ENCODE peak calls at places on chromosomes 2 and 18, in nine cellular contexts. H is LNCaP clone FGC, C is adrenal gland, Z is GM13977, U is mesothelial cell of epicardium, I is thyroid gland, X is IMR-90, R is dorsolateral prefrontal cortex, B is tibial nerve. G is an unnamed sample.

GRCh38 chr18:76262956-76263955 is 231.8 kb downstream of the ZNF516 start:
- DNase-seq in U (no peak), X (no peak), R (no peak), Z (no peak), H (no peak), C (no peak), B (no peak), I (no peak), G (no peak)

GRCh38 chr2:39124770-39125075 is 3.9 kb upstream of the SOS1 start:
- DNase-seq in C (no peak), R (peak), X (no peak), H (no peak), Z (no peak), U (no peak), I (peak), B (no peak), G (no peak)

GRCh38 chr2:71548589-71549485 is 95.5 kb downstream of the DYSF start:
- DNase-seq in I (peak), H (peak), U (no peak), C (peak), Z (peak), B (peak), X (peak), R (peak), G (peak)

GRCh38 chr2:232456296-232457120 is 555 bp downstream of the ALPI start:
- DNase-seq in Z (no peak), H (no peak), R (peak), X (no peak), B (no peak), I (no peak), U (no peak), C (no peak), G (no peak)

GRCh38 chr2:68333009-68333408 is 13.3 kb upstream of the CNRIP1 start:
- DNase-seq in R (no peak), B (no peak), Z (no peak), I (no peak), U (no peak), H (no peak), C (no peak), X (no peak), G (no peak)

GRCh38 chr2:219752731-219753130 is 125.3 kb downstream of the SLC4A3 start:
- DNase-seq in X (peak), B (no peak), H (no peak), R (no peak), C (no peak), U (no peak), Z (no peak), I (no peak), G (no peak)

GRCh38 chr2:75560022-75560767 is 544 bp downstream of the EVA1A start:
- DNase-seq in X (peak), C (no peak), R (no peak), U (no peak), H (no peak), Z (peak), I (peak), B (no peak), G (peak)

GRCh38 chr2:68775272-68775847 is 40.7 kb downstream of the ARHGAP25 start:
- DNase-seq in U (no peak), C (no peak), B (no peak), X (no peak), I (no peak), H (no peak), Z (no peak), R (no peak), G (no peak)

GRCh38 chr2:180524458-180524857 is 455.9 kb upstream of the UBE2E3 start:
- DNase-seq in H (no peak), C (no peak), I (no peak), R (no peak), Z (no peak), B (no peak), U (no peak), X (peak), G (no peak)

GRCh38 chr18:49652841-49653240 is 91.0 kb downstream of the LIPG start:
- DNase-seq in U (no peak), X (no peak), B (no peak), I (no peak), Z (no peak), R (no peak), C (no peak), H (no peak), G (no peak)

GRCh38 chr18:58861353-58861752 is 3.3 kb upstream of the ZNF532 start:
- DNase-seq in X (no peak), Z (no peak), U (no peak), C (no peak), B (no peak), R (no peak), I (no peak), H (no peak), G (no peak)

GRCh38 chr2:205655775-205656425 is 26.4 kb upstream of the NRP2 start:
- DNase-seq in H (no peak), X (no peak), C (no peak), B (no peak), R (no peak), U (no peak), I (no peak), Z (no peak), G (no peak)

GRCh38 chr2:71938108-71938507 is 209.6 kb downstream of the CYP26B1 start:
- DNase-seq in C (no peak), X (no peak), H (no peak), R (no peak), U (no peak), B (no peak), Z (no peak), I (no peak), G (no peak)

GRCh38 chr2:105842555-105842954 is 97.8 kb downstream of the NCK2 start:
- DNase-seq in H (no peak), B (no peak), I (no peak), X (no peak), R (no peak), U (no peak), C (no peak), Z (no peak), G (no peak)

GRCh38 chr2:237922641-237923361 is 44.0 kb upstream of the UBE2F start:
- DNase-seq in I (no peak), X (no peak), U (no peak), C (no peak), R (no peak), B (no peak), Z (no peak), H (no peak), G (no peak)

GRCh38 chr2:61538920-61539559 is 884 bp upstream of the XPO1 start:
- DNase-seq in X (peak), C (peak), I (peak), Z (peak), R (no peak), H (no peak), U (no peak), B (no peak), G (peak)

GRCh38 chr2:191501390-191502168 is 176.4 kb upstream of the NABP1 start:
- DNase-seq in R (no peak), Z (no peak), U (no peak), I (no peak), H (peak), C (no peak), X (peak), B (no peak), G (no peak)

GRCh38 chr2:1502891-1503304 is 89.6 kb downstream of the TPO start:
- DNase-seq in Z (no peak), U (peak), R (peak), C (no peak), X (no peak), I (peak), B (no peak), H (no peak), G (no peak)

GRCh38 chr18:57150828-57151227 is 3.9 kb downstream of the BOD1L2 start:
- DNase-seq in X (no peak), B (no peak), U (no peak), I (no peak), H (no peak), R (no peak), Z (no peak), C (no peak), G (no peak)

GRCh38 chr2:231125272-231125671 is 430 bp upstream of the HTR2B start:
- DNase-seq in I (no peak), H (no peak), X (no peak), R (no peak), Z (no peak), U (no peak), B (no peak), C (no peak), G (no peak)

GRCh38 chr2:240705204-240705781 is 13.6 kb downstream of the AQP12A start:
- DNase-seq in X (no peak), U (no peak), I (no peak), R (no peak), C (no peak), H (no peak), Z (no peak), B (no peak), G (no peak)

GRCh38 chr2:142189506-142189905 is 58.7 kb upstream of the LRP1B start:
- DNase-seq in R (no peak), U (no peak), B (no peak), Z (no peak), H (no peak), I (no peak), X (peak), C (no peak), G (no peak)

GRCh38 chr2:36393738-36394256 is 38.2 kb downstream of the CRIM1 start:
- DNase-seq in H (no peak), U (no peak), Z (no peak), X (no peak), R (no peak), I (no peak), B (no peak), C (no peak), G (no peak)

GRCh38 chr18:58556333-58557012 is 72.4 kb downstream of the ALPK2 start:
- DNase-seq in R (no peak), X (no peak), Z (no peak), U (no peak), I (no peak), C (no peak), B (no peak), H (no peak), G (no peak)

GRCh38 chr2:190277234-190278112 is 42.2 kb downstream of the HIBCH start:
- DNase-seq in Z (no peak), C (no peak), H (no peak), I (peak), B (no peak), X (peak), U (no peak), R (no peak), G (peak)

GRCh38 chr2:231245253-231246094 is 47.0 kb downstream of the ARMC9 start:
- DNase-seq in I (no peak), Z (no peak), C (no peak), X (no peak), B (no peak), H (no peak), U (no peak), R (no peak), G (peak)

GRCh38 chr2:74597456-74597855 is 42.9 kb downstream of the DOK1 start:
- DNase-seq in X (no peak), B (no peak), C (no peak), R (no peak), H (no peak), Z (no peak), U (no peak), I (no peak), G (no peak)

GRCh38 chr2:13003500-13003899 is 286.8 kb downstream of the TRIB2 start:
- DNase-seq in C (no peak), X (no peak), H (no peak), R (no peak), B (no peak), Z (no peak), I (no peak), U (no peak), G (no peak)

GRCh38 chr2:148338544-148338943 is 306.0 kb upstream of the EPC2 start:
- DNase-seq in R (no peak), X (peak), B (no peak), C (no peak), H (no peak), Z (no peak), U (no peak), I (no peak), G (no peak)

GRCh38 chr2:160091381-160091780 is 29.0 kb upstream of the PLA2R1 start:
- DNase-seq in B (no peak), I (no peak), Z (no peak), R (no peak), H (no peak), C (no peak), U (no peak), X (peak), G (no peak)

GRCh38 chr2:160085662-160086061 is 23.2 kb upstream of the PLA2R1 start:
- DNase-seq in B (no peak), U (no peak), R (no peak), X (no peak), H (no peak), I (no peak), Z (no peak), C (no peak), G (no peak)

GRCh38 chr2:160092445-160092844 is 30.0 kb upstream of the PLA2R1 start:
- DNase-seq in H (no peak), Z (no peak), R (no peak), C (no peak), I (no peak), X (no peak), U (no peak), B (no peak), G (no peak)

GRCh38 chr2:160087854-160088745 is 25.7 kb upstream of the PLA2R1 start:
- DNase-seq in R (no peak), Z (no peak), B (no peak), C (no peak), I (no peak), U (no peak), H (no peak), X (peak), G (no peak)
- TF ChIP-seq CTCF in R (no peak), Z (peak), B (no peak), C (no peak), I (peak), U (no peak), H (peak), X (peak), G (peak)

DNA sequence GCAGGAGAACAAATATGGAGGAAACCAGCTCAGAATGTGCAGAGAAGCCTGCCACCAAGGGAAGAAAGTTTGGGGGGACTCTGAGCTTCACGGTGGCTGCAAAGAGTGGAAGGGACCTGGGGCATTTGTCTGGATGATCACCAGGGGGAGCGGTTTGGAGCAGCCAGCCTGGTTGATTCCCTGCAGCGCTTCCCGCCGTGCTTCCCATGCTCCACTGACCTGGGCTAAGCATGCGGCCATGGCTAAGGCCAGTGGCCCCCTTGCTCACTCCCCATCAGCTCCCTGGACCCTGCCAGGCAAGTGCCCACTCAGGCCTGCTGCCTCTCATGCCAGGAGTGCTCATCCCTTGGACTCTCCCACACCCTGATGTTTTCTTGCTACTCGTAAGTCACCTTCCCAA is 27.0 kb downstream of the NTSR2 start:
- DNase-seq in B (no peak), Z (no peak), R (no peak), U (no peak), I (no peak), H (no peak), X (no peak), C (no peak), G (no peak)
- TF ChIP-seq CTCF in B (no peak), Z (no peak), R (no peak), U (no peak), I (no peak), H (no peak), X (no peak), C (no peak), G (no peak)

DNA sequence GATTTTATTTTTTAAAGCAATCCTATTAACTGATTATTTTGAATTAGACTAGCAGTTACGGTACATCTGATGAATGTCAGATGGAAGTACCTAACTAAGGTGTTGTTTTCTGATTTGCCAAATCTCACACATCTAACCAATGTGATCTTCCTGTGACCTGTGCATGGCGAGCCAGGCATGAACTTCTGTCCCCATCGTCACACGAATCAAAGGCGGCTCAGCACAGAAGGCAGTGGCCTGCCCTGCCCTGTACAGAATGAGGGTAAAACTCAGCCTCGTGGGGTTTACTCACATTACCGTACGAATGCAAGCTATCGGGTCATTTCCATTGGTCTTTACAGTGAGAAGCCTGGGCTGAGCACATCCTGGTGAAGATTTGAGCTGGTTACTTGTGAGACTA is 87.3 kb downstream of the WDSUB1 start:
- DNase-seq in Z (no peak), H (no peak), X (no peak), C (no peak), I (no peak), U (no peak), B (no peak), R (no peak), G (no peak)
- TF ChIP-seq CTCF in Z (no peak), H (no peak), X (no peak), C (no peak), I (no peak), U (no peak), B (no peak), R (no peak), G (no peak)

GRCh38 chr2:121084137-121084680 is 200.8 kb downstream of the TFCP2L1 start:
- DNase-seq in Z (no peak), U (no peak), H (no peak), B (no peak), C (no peak), X (no peak), R (no peak), I (no peak), G (no peak)
- TF ChIP-seq CTCF in Z (no peak), U (no peak), H (no peak), B (no peak), C (no peak), X (no peak), R (no peak), I (no peak), G (no peak)

DNA sequence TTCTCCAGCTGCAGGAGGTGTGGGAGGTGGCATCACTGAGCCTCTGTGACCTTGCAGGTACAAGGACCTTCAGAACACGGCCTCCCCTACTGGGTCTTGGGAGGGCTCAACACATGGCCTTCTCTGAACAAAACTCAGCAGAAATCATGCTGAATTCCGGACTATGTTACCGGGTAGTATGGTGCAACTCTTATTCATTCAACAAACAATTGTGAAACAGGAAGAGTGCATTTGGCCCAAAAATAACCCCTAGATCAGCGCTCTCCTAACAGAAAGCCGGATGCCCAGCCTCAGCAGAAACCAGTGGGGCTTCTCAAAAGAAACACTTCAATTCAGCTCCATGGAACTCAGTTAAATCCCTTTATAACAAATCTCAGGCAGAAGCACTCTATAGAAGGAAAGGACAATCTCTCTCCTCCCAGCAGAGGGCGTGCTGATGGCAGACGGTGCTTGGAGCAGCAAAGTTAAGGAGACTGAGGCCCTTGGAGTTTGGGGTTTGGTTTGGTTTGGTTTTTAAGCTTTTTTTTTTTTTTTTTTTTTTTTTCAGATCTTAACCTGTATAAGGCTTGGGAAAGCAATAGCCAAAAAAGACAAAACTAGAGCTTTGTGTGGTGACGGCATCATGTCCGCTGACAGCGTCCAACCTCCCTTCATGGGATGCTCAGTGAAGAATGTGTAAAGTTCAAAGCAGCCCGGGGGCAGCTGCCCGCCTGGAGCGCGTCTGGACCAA is 104.2 kb upstream of the SALL3 start:
- DNase-seq in X (no peak), H (no peak), I (peak), C (peak), Z (no peak), R (no peak), U (no peak), B (no peak), G (peak)
- TF ChIP-seq CTCF in X (no peak), H (peak), I (peak), C (peak), Z (peak), R (peak), U (peak), B (peak), G (peak)

GRCh38 chr2:43219383-43220228 is 6.8 kb downstream of the ZFP36L2 start:
- DNase-seq in B (peak), X (peak), R (peak), Z (peak), I (peak), C (peak), H (peak), U (no peak), G (peak)
- TF ChIP-seq CTCF in B (no peak), X (peak), R (no peak), Z (no peak), I (no peak), C (no peak), H (no peak), U (no peak), G (no peak)

DNA sequence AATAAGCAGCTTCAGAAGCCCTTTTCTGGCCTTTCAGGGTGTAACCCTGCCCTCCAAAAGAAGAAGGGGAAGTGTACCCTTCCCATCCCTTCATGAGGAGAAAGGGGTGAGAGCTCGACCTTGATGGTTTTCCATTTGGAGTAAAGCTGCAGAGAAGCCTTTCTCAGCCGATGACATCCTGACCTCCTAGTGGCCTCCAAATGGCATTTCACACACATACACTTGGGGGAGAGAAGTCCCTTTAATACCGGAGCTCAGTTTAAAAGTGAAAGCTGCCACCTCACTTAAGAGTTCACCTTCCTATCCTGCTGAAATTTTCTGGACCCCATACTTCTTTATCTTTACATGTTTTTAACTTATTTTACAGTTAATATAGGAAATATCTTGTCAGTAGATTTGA is 716.7 kb downstream of the DCDC2C start:
- DNase-seq in Z (no peak), C (no peak), I (no peak), H (no peak), U (no peak), X (no peak), B (no peak), R (no peak), G (no peak)
- TF ChIP-seq CTCF in Z (no peak), C (no peak), I (no peak), H (no peak), U (no peak), X (no peak), B (no peak), R (no peak), G (no peak)

G was measured in GM20000.